ENCODE peak calls at places on chromosomes 7 and 10, in nine cellular contexts. One of them, this sample, is unnamed.

GRCh38 chr7:66640802-66641525 is 12.3 kb downstream of the KCTD7 start:
- DNase-seq in ascending aorta: no peak
- DNase-seq in EH: no peak
- DNase-seq in GM12891: no peak
- DNase-seq in osteocyte: no peak
- DNase-seq in MCF 10A: no peak
- DNase-seq in naive B cell: no peak
- DNase-seq in iPS-NIHi11: no peak
- DNase-seq in pulmonary artery endothelial cell: no peak
- DNase-seq in this sample: no peak

GRCh38 chr7:105354383-105354782 is 34.3 kb downstream of the SRPK2 start:
- DNase-seq in ascending aorta: no peak
- DNase-seq in MCF 10A: no peak
- DNase-seq in iPS-NIHi11: no peak
- DNase-seq in osteocyte: no peak
- DNase-seq in pulmonary artery endothelial cell: no peak
- DNase-seq in naive B cell: no peak
- DNase-seq in EH: no peak
- DNase-seq in GM12891: no peak
- DNase-seq in this sample: no peak

GRCh38 chr10:130193493-130194193 is 57.5 kb downstream of the GLRX3 start:
- DNase-seq in pulmonary artery endothelial cell: no peak
- DNase-seq in GM12891: no peak
- DNase-seq in ascending aorta: no peak
- DNase-seq in MCF 10A: no peak
- DNase-seq in EH: no peak
- DNase-seq in naive B cell: no peak
- DNase-seq in osteocyte: no peak
- DNase-seq in iPS-NIHi11: no peak
- DNase-seq in this sample: no peak

GRCh38 chr7:158821173-158822021 is 7.9 kb downstream of the ESYT2 start:
- DNase-seq in pulmonary artery endothelial cell: peak
- DNase-seq in iPS-NIHi11: no peak
- DNase-seq in EH: peak
- DNase-seq in GM12891: no peak
- DNase-seq in osteocyte: no peak
- DNase-seq in naive B cell: no peak
- DNase-seq in ascending aorta: no peak
- DNase-seq in MCF 10A: peak
- DNase-seq in this sample: no peak

GRCh38 chr7:24721378-24722030 is 35.8 kb downstream of the GSDME start:
- DNase-seq in osteocyte: peak
- DNase-seq in pulmonary artery endothelial cell: no peak
- DNase-seq in EH: no peak
- DNase-seq in naive B cell: no peak
- DNase-seq in iPS-NIHi11: no peak
- DNase-seq in ascending aorta: no peak
- DNase-seq in MCF 10A: peak
- DNase-seq in GM12891: no peak
- DNase-seq in this sample: no peak

GRCh38 chr10:101774589-101775272 is 1.2 kb downstream of the FGF8 start:
- DNase-seq in osteocyte: peak
- DNase-seq in MCF 10A: no peak
- DNase-seq in ascending aorta: no peak
- DNase-seq in naive B cell: no peak
- DNase-seq in iPS-NIHi11: peak
- DNase-seq in EH: no peak
- DNase-seq in pulmonary artery endothelial cell: no peak
- DNase-seq in GM12891: no peak
- DNase-seq in this sample: peak

GRCh38 chr10:75404335-75405200 is 3.0 kb upstream of the ZNF503 start:
- DNase-seq in GM12891: no peak
- DNase-seq in osteocyte: no peak
- DNase-seq in ascending aorta: no peak
- DNase-seq in EH: no peak
- DNase-seq in iPS-NIHi11: peak
- DNase-seq in pulmonary artery endothelial cell: no peak
- DNase-seq in MCF 10A: no peak
- DNase-seq in naive B cell: no peak
- DNase-seq in this sample: peak

GRCh38 chr10:48568131-48568530 is 36.7 kb downstream of the ARHGAP22 start:
- DNase-seq in osteocyte: peak
- DNase-seq in GM12891: no peak
- DNase-seq in MCF 10A: no peak
- DNase-seq in naive B cell: no peak
- DNase-seq in ascending aorta: no peak
- DNase-seq in pulmonary artery endothelial cell: no peak
- DNase-seq in iPS-NIHi11: no peak
- DNase-seq in EH: no peak
- DNase-seq in this sample: no peak

GRCh38 chr10:110643670-110644597 is at the start of gene RBM20:
- DNase-seq in EH: peak
- DNase-seq in osteocyte: no peak
- DNase-seq in ascending aorta: peak
- DNase-seq in MCF 10A: no peak
- DNase-seq in naive B cell: no peak
- DNase-seq in iPS-NIHi11: peak
- DNase-seq in pulmonary artery endothelial cell: no peak
- DNase-seq in GM12891: peak
- DNase-seq in this sample: peak

GRCh38 chr7:4667776-4668509 is 14.2 kb upstream of the FOXK1 start:
- DNase-seq in osteocyte: peak
- DNase-seq in ascending aorta: no peak
- DNase-seq in naive B cell: no peak
- DNase-seq in iPS-NIHi11: no peak
- DNase-seq in MCF 10A: peak
- DNase-seq in pulmonary artery endothelial cell: no peak
- DNase-seq in EH: peak
- DNase-seq in GM12891: no peak
- DNase-seq in this sample: no peak

GRCh38 chr7:32177216-32177615 is 107.0 kb upstream of the PDE1C start:
- DNase-seq in ascending aorta: no peak
- DNase-seq in osteocyte: no peak
- DNase-seq in iPS-NIHi11: no peak
- DNase-seq in EH: no peak
- DNase-seq in pulmonary artery endothelial cell: no peak
- DNase-seq in naive B cell: no peak
- DNase-seq in GM12891: no peak
- DNase-seq in MCF 10A: no peak
- DNase-seq in this sample: no peak

GRCh38 chr10:63208981-63209380 is 75.9 kb downstream of the NRBF2 start:
- DNase-seq in GM12891: no peak
- DNase-seq in ascending aorta: no peak
- DNase-seq in osteocyte: no peak
- DNase-seq in pulmonary artery endothelial cell: peak
- DNase-seq in MCF 10A: peak
- DNase-seq in naive B cell: no peak
- DNase-seq in EH: peak
- DNase-seq in iPS-NIHi11: peak
- DNase-seq in this sample: peak

GRCh38 chr10:133357293-133358151 is at the start of gene FUOM:
- DNase-seq in pulmonary artery endothelial cell: no peak
- DNase-seq in MCF 10A: peak
- DNase-seq in iPS-NIHi11: peak
- DNase-seq in GM12891: peak
- DNase-seq in osteocyte: peak
- DNase-seq in ascending aorta: peak
- DNase-seq in naive B cell: peak
- DNase-seq in EH: peak
- DNase-seq in this sample: peak

GRCh38 chr10:3803884-3804741 is 19.1 kb upstream of the KLF6 start:
- DNase-seq in ascending aorta: no peak
- DNase-seq in EH: no peak
- DNase-seq in pulmonary artery endothelial cell: no peak
- DNase-seq in GM12891: no peak
- DNase-seq in naive B cell: no peak
- DNase-seq in osteocyte: no peak
- DNase-seq in iPS-NIHi11: no peak
- DNase-seq in MCF 10A: no peak
- DNase-seq in this sample: no peak

GRCh38 chr10:125157473-125157865 is 2.9 kb downstream of the CTBP2 start:
- DNase-seq in osteocyte: peak
- DNase-seq in MCF 10A: peak
- DNase-seq in pulmonary artery endothelial cell: no peak
- DNase-seq in naive B cell: no peak
- DNase-seq in GM12891: no peak
- DNase-seq in EH: no peak
- DNase-seq in iPS-NIHi11: no peak
- DNase-seq in ascending aorta: peak
- DNase-seq in this sample: no peak

GRCh38 chr7:51318886-51319579 is 2.4 kb upstream of the COBL start:
- DNase-seq in ascending aorta: no peak
- DNase-seq in MCF 10A: no peak
- DNase-seq in osteocyte: peak
- DNase-seq in pulmonary artery endothelial cell: no peak
- DNase-seq in GM12891: no peak
- DNase-seq in iPS-NIHi11: no peak
- DNase-seq in EH: no peak
- DNase-seq in naive B cell: no peak
- DNase-seq in this sample: no peak

GRCh38 chr7:28096713-28097112 is 83.9 kb downstream of the JAZF1 start:
- DNase-seq in pulmonary artery endothelial cell: peak
- DNase-seq in iPS-NIHi11: peak
- DNase-seq in GM12891: peak
- DNase-seq in naive B cell: peak
- DNase-seq in osteocyte: no peak
- DNase-seq in MCF 10A: peak
- DNase-seq in ascending aorta: peak
- DNase-seq in EH: peak
- DNase-seq in this sample: peak

GRCh38 chr10:100520811-100521210 is 1.1 kb upstream of the SEC31B start:
- DNase-seq in MCF 10A: peak
- DNase-seq in ascending aorta: no peak
- DNase-seq in pulmonary artery endothelial cell: no peak
- DNase-seq in osteocyte: no peak
- DNase-seq in iPS-NIHi11: no peak
- DNase-seq in EH: peak
- DNase-seq in naive B cell: no peak
- DNase-seq in GM12891: no peak
- DNase-seq in this sample: no peak

GRCh38 chr10:84348860-84349259 is 20.5 kb downstream of the CCSER2 start:
- DNase-seq in EH: peak
- DNase-seq in iPS-NIHi11: no peak
- DNase-seq in osteocyte: no peak
- DNase-seq in pulmonary artery endothelial cell: no peak
- DNase-seq in MCF 10A: peak
- DNase-seq in ascending aorta: no peak
- DNase-seq in GM12891: no peak
- DNase-seq in naive B cell: no peak
- DNase-seq in this sample: no peak

GRCh38 chr10:16913266-16913665 is 96.0 kb upstream of the RSU1 start:
- DNase-seq in GM12891: no peak
- DNase-seq in ascending aorta: no peak
- DNase-seq in EH: no peak
- DNase-seq in pulmonary artery endothelial cell: no peak
- DNase-seq in MCF 10A: no peak
- DNase-seq in naive B cell: no peak
- DNase-seq in iPS-NIHi11: no peak
- DNase-seq in osteocyte: no peak
- DNase-seq in this sample: no peak

GRCh38 chr7:47423196-47423595 is 158.7 kb downstream of the TNS3 start:
- DNase-seq in EH: peak
- DNase-seq in osteocyte: no peak
- DNase-seq in MCF 10A: peak
- DNase-seq in pulmonary artery endothelial cell: no peak
- DNase-seq in GM12891: no peak
- DNase-seq in ascending aorta: no peak
- DNase-seq in naive B cell: no peak
- DNase-seq in iPS-NIHi11: no peak
- DNase-seq in this sample: no peak

GRCh38 chr7:44150466-44150832 is 9.3 kb upstream of the MYL7 start:
- DNase-seq in EH: no peak
- DNase-seq in MCF 10A: no peak
- DNase-seq in naive B cell: no peak
- DNase-seq in GM12891: peak
- DNase-seq in pulmonary artery endothelial cell: no peak
- DNase-seq in osteocyte: no peak
- DNase-seq in ascending aorta: no peak
- DNase-seq in iPS-NIHi11: no peak
- DNase-seq in this sample: no peak

GRCh38 chr7:130136579-130137167 is 66.3 kb downstream of the KLHDC10 start:
- DNase-seq in iPS-NIHi11: no peak
- DNase-seq in ascending aorta: no peak
- DNase-seq in MCF 10A: no peak
- DNase-seq in osteocyte: no peak
- DNase-seq in GM12891: no peak
- DNase-seq in pulmonary artery endothelial cell: no peak
- DNase-seq in naive B cell: no peak
- DNase-seq in EH: no peak
- DNase-seq in this sample: no peak

GRCh38 chr10:20466731-20467130 is 430.4 kb downstream of the NEBL start:
- DNase-seq in GM12891: no peak
- DNase-seq in EH: no peak
- DNase-seq in pulmonary artery endothelial cell: no peak
- DNase-seq in iPS-NIHi11: no peak
- DNase-seq in ascending aorta: no peak
- DNase-seq in osteocyte: no peak
- DNase-seq in naive B cell: no peak
- DNase-seq in MCF 10A: peak
- DNase-seq in this sample: no peak

GRCh38 chr7:4781366-4782069 is 6.1 kb downstream of the AP5Z1 start:
- DNase-seq in ascending aorta: no peak
- DNase-seq in iPS-NIHi11: no peak
- DNase-seq in EH: no peak
- DNase-seq in naive B cell: no peak
- DNase-seq in pulmonary artery endothelial cell: no peak
- DNase-seq in MCF 10A: no peak
- DNase-seq in GM12891: no peak
- DNase-seq in osteocyte: no peak
- DNase-seq in this sample: no peak

GRCh38 chr10:67612577-67613537 is 83.1 kb downstream of the CTNNA3 start:
- DNase-seq in naive B cell: no peak
- DNase-seq in GM12891: no peak
- DNase-seq in ascending aorta: no peak
- DNase-seq in iPS-NIHi11: no peak
- DNase-seq in MCF 10A: peak
- DNase-seq in osteocyte: no peak
- DNase-seq in pulmonary artery endothelial cell: no peak
- DNase-seq in EH: peak
- DNase-seq in this sample: no peak

GRCh38 chr7:108499575-108499974 is 26.4 kb downstream of the PNPLA8 start:
- DNase-seq in EH: no peak
- DNase-seq in GM12891: no peak
- DNase-seq in ascending aorta: no peak
- DNase-seq in osteocyte: no peak
- DNase-seq in naive B cell: no peak
- DNase-seq in MCF 10A: no peak
- DNase-seq in iPS-NIHi11: no peak
- DNase-seq in pulmonary artery endothelial cell: no peak
- DNase-seq in this sample: no peak

GRCh38 chr10:71338728-71339495 is 19.9 kb downstream of the SLC29A3 start:
- DNase-seq in MCF 10A: no peak
- DNase-seq in GM12891: no peak
- DNase-seq in ascending aorta: no peak
- DNase-seq in iPS-NIHi11: no peak
- DNase-seq in osteocyte: no peak
- DNase-seq in pulmonary artery endothelial cell: no peak
- DNase-seq in EH: no peak
- DNase-seq in naive B cell: no peak
- DNase-seq in this sample: no peak

GRCh38 chr7:124918662-124919061 is 11.0 kb downstream of the POT1 start:
- DNase-seq in MCF 10A: no peak
- DNase-seq in pulmonary artery endothelial cell: no peak
- DNase-seq in EH: no peak
- DNase-seq in ascending aorta: no peak
- DNase-seq in GM12891: no peak
- DNase-seq in osteocyte: no peak
- DNase-seq in iPS-NIHi11: no peak
- DNase-seq in naive B cell: no peak
- DNase-seq in this sample: no peak

GRCh38 chr10:62073429-62073828 is 171.9 kb downstream of the ARID5B start:
- DNase-seq in iPS-NIHi11: no peak
- DNase-seq in osteocyte: no peak
- DNase-seq in ascending aorta: no peak
- DNase-seq in GM12891: no peak
- DNase-seq in EH: peak
- DNase-seq in naive B cell: no peak
- DNase-seq in MCF 10A: no peak
- DNase-seq in pulmonary artery endothelial cell: no peak
- DNase-seq in this sample: no peak

GRCh38 chr10:98858525-98858924 is 377.1 kb downstream of the HPSE2 start:
- DNase-seq in iPS-NIHi11: peak
- DNase-seq in EH: no peak
- DNase-seq in GM12891: no peak
- DNase-seq in osteocyte: no peak
- DNase-seq in pulmonary artery endothelial cell: no peak
- DNase-seq in MCF 10A: peak
- DNase-seq in naive B cell: no peak
- DNase-seq in ascending aorta: no peak
- DNase-seq in this sample: no peak